ENCODE peak calls at places on chromosomes 2 and 18, in five cellular contexts. One of them, this sample, is unnamed.

GRCh38 chr18:13137939-13138821 is 80.4 kb upstream of the LDLRAD4 start:
- DNase-seq in midbrain: peak
- DNase-seq in cerebellar cortex: no peak
- DNase-seq in stimulated activated naive CD4-positive, alpha-beta T cell: peak
- DNase-seq in kidney tubule cell: peak
- DNase-seq in this sample: peak

GRCh38 chr2:655626-656025 is 21.6 kb downstream of the TMEM18 start:
- DNase-seq in midbrain: no peak
- DNase-seq in cerebellar cortex: no peak
- DNase-seq in stimulated activated naive CD4-positive, alpha-beta T cell: no peak
- DNase-seq in kidney tubule cell: peak
- DNase-seq in this sample: no peak

GRCh38 chr2:25726511-25726910 is 53.1 kb upstream of the DTNB start:
- DNase-seq in midbrain: no peak
- DNase-seq in cerebellar cortex: no peak
- DNase-seq in stimulated activated naive CD4-positive, alpha-beta T cell: no peak
- DNase-seq in kidney tubule cell: no peak
- DNase-seq in this sample: no peak

GRCh38 chr2:207744451-207744850 is 25.3 kb downstream of the FZD5 start:
- DNase-seq in midbrain: no peak
- DNase-seq in cerebellar cortex: no peak
- DNase-seq in stimulated activated naive CD4-positive, alpha-beta T cell: no peak
- DNase-seq in kidney tubule cell: no peak
- DNase-seq in this sample: no peak

GRCh38 chr2:86480105-86480504 is 38.9 kb downstream of the KDM3A start:
- DNase-seq in midbrain: peak
- DNase-seq in cerebellar cortex: no peak
- DNase-seq in stimulated activated naive CD4-positive, alpha-beta T cell: no peak
- DNase-seq in kidney tubule cell: no peak
- DNase-seq in this sample: peak

GRCh38 chr2:8298783-8299182 is 383.1 kb upstream of the ID2 start:
- DNase-seq in midbrain: peak
- DNase-seq in cerebellar cortex: no peak
- DNase-seq in stimulated activated naive CD4-positive, alpha-beta T cell: no peak
- DNase-seq in kidney tubule cell: no peak
- DNase-seq in this sample: no peak

GRCh38 chr2:1132328-1132964 is 181.8 kb downstream of the SNTG2 start:
- DNase-seq in midbrain: no peak
- DNase-seq in cerebellar cortex: no peak
- DNase-seq in stimulated activated naive CD4-positive, alpha-beta T cell: no peak
- DNase-seq in kidney tubule cell: peak
- DNase-seq in this sample: no peak

GRCh38 chr2:176445831-176446433 is 176.7 kb downstream of the MTX2 start:
- DNase-seq in midbrain: no peak
- DNase-seq in cerebellar cortex: no peak
- DNase-seq in stimulated activated naive CD4-positive, alpha-beta T cell: no peak
- DNase-seq in kidney tubule cell: peak
- DNase-seq in this sample: peak

GRCh38 chr2:237410949-237411635 is 2.9 kb downstream of the COL6A3 start:
- DNase-seq in midbrain: no peak
- DNase-seq in cerebellar cortex: no peak
- DNase-seq in stimulated activated naive CD4-positive, alpha-beta T cell: no peak
- DNase-seq in kidney tubule cell: no peak
- DNase-seq in this sample: no peak

GRCh38 chr2:44455877-44456276 is 94.1 kb downstream of the CAMKMT start:
- DNase-seq in midbrain: no peak
- DNase-seq in cerebellar cortex: no peak
- DNase-seq in stimulated activated naive CD4-positive, alpha-beta T cell: no peak
- DNase-seq in kidney tubule cell: no peak
- DNase-seq in this sample: peak

GRCh38 chr2:36507408-36507812 is 90.6 kb downstream of the FEZ2 start:
- DNase-seq in midbrain: peak
- DNase-seq in cerebellar cortex: peak
- DNase-seq in stimulated activated naive CD4-positive, alpha-beta T cell: peak
- DNase-seq in kidney tubule cell: peak
- DNase-seq in this sample: peak

GRCh38 chr2:102386867-102387541 is 31.4 kb downstream of the IL18R1 start:
- DNase-seq in midbrain: no peak
- DNase-seq in cerebellar cortex: no peak
- DNase-seq in stimulated activated naive CD4-positive, alpha-beta T cell: no peak
- DNase-seq in kidney tubule cell: no peak
- DNase-seq in this sample: no peak

GRCh38 chr2:226796012-226796839 is 3.4 kb downstream of the IRS1 start:
- DNase-seq in midbrain: no peak
- DNase-seq in cerebellar cortex: no peak
- DNase-seq in stimulated activated naive CD4-positive, alpha-beta T cell: no peak
- DNase-seq in kidney tubule cell: peak
- DNase-seq in this sample: no peak

GRCh38 chr2:241808701-241809382 is at the start of gene NEU4:
- DNase-seq in midbrain: peak
- DNase-seq in cerebellar cortex: no peak
- DNase-seq in stimulated activated naive CD4-positive, alpha-beta T cell: no peak
- DNase-seq in kidney tubule cell: no peak
- DNase-seq in this sample: peak

GRCh38 chr18:79203017-79203605 is 133.9 kb downstream of the ATP9B start:
- DNase-seq in midbrain: no peak
- DNase-seq in cerebellar cortex: no peak
- DNase-seq in stimulated activated naive CD4-positive, alpha-beta T cell: no peak
- DNase-seq in kidney tubule cell: peak
- DNase-seq in this sample: peak

GRCh38 chr2:104861295-104862060 is 7.6 kb downstream of the POU3F3 start:
- DNase-seq in midbrain: no peak
- DNase-seq in cerebellar cortex: no peak
- DNase-seq in stimulated activated naive CD4-positive, alpha-beta T cell: no peak
- DNase-seq in kidney tubule cell: peak
- DNase-seq in this sample: no peak

GRCh38 chr2:215960825-215961224 is 52.5 kb downstream of the MREG start:
- DNase-seq in midbrain: no peak
- DNase-seq in cerebellar cortex: no peak
- DNase-seq in stimulated activated naive CD4-positive, alpha-beta T cell: no peak
- DNase-seq in kidney tubule cell: no peak
- DNase-seq in this sample: no peak

GRCh38 chr2:108884629-108885028 is 98.1 kb downstream of the CCDC138 start:
- DNase-seq in midbrain: no peak
- DNase-seq in cerebellar cortex: no peak
- DNase-seq in stimulated activated naive CD4-positive, alpha-beta T cell: no peak
- DNase-seq in kidney tubule cell: no peak
- DNase-seq in this sample: peak

GRCh38 chr2:219632758-219633101 is 5.3 kb downstream of the SLC4A3 start:
- DNase-seq in midbrain: no peak
- DNase-seq in cerebellar cortex: no peak
- DNase-seq in stimulated activated naive CD4-positive, alpha-beta T cell: no peak
- DNase-seq in kidney tubule cell: no peak
- DNase-seq in this sample: no peak

GRCh38 chr2:17199741-17200140 is 318.5 kb downstream of the RAD51AP2 start:
- DNase-seq in midbrain: no peak
- DNase-seq in cerebellar cortex: no peak
- DNase-seq in stimulated activated naive CD4-positive, alpha-beta T cell: no peak
- DNase-seq in kidney tubule cell: no peak
- DNase-seq in this sample: no peak

GRCh38 chr2:12169060-12169406 is 422.6 kb downstream of the LPIN1 start:
- DNase-seq in midbrain: no peak
- DNase-seq in cerebellar cortex: no peak
- DNase-seq in stimulated activated naive CD4-positive, alpha-beta T cell: no peak
- DNase-seq in kidney tubule cell: peak
- DNase-seq in this sample: no peak

GRCh38 chr2:205020673-205021072 is 475.4 kb downstream of the PARD3B start:
- DNase-seq in midbrain: no peak
- DNase-seq in cerebellar cortex: no peak
- DNase-seq in stimulated activated naive CD4-positive, alpha-beta T cell: no peak
- DNase-seq in kidney tubule cell: no peak
- DNase-seq in this sample: no peak

GRCh38 chr2:203873921-203874631 is 6.5 kb downstream of the CTLA4 start:
- DNase-seq in midbrain: no peak
- DNase-seq in cerebellar cortex: no peak
- DNase-seq in stimulated activated naive CD4-positive, alpha-beta T cell: peak
- DNase-seq in kidney tubule cell: no peak
- DNase-seq in this sample: peak

GRCh38 chr18:78979058-78979680 is 449 bp upstream of the SALL3 start:
- DNase-seq in midbrain: peak
- DNase-seq in cerebellar cortex: no peak
- DNase-seq in stimulated activated naive CD4-positive, alpha-beta T cell: no peak
- DNase-seq in kidney tubule cell: no peak
- DNase-seq in this sample: no peak

GRCh38 chr2:55165567-55165966 is 66.5 kb downstream of the CLHC1 start:
- DNase-seq in midbrain: no peak
- DNase-seq in cerebellar cortex: no peak
- DNase-seq in stimulated activated naive CD4-positive, alpha-beta T cell: no peak
- DNase-seq in kidney tubule cell: peak
- DNase-seq in this sample: no peak

This sample was measured in DMS53.